ENCODE peak calls at places on chromosomes 13 and 19, in seven cellular contexts. One of them, this sample, is unnamed.

GRCh38 chr13:31090921-31091624 is 70.6 kb downstream of the HSPH1 start:
- DNase-seq in mucosa of descending colon: no peak
- DNase-seq in endothelial cell: no peak
- DNase-seq in foreskin fibroblast: no peak
- DNase-seq in BE2C: no peak
- DNase-seq in heart right ventricle: no peak
- DNase-seq in progenitor cell of endocrine pancreas: peak
- DNase-seq in this sample: no peak

GRCh38 chr13:26133851-26134250 is 82.0 kb upstream of the SHISA2 start:
- DNase-seq in mucosa of descending colon: no peak
- DNase-seq in endothelial cell: no peak
- DNase-seq in foreskin fibroblast: no peak
- DNase-seq in BE2C: no peak
- DNase-seq in heart right ventricle: no peak
- DNase-seq in progenitor cell of endocrine pancreas: no peak
- DNase-seq in this sample: no peak

GRCh38 chr13:99307648-99308339 is 595 bp upstream of the GPR183 start:
- DNase-seq in mucosa of descending colon: no peak
- DNase-seq in endothelial cell: no peak
- DNase-seq in foreskin fibroblast: peak
- DNase-seq in BE2C: no peak
- DNase-seq in heart right ventricle: no peak
- DNase-seq in progenitor cell of endocrine pancreas: no peak
- DNase-seq in this sample: peak

GRCh38 chr13:35164324-35164932 is 222.4 kb downstream of the NBEA start:
- DNase-seq in mucosa of descending colon: no peak
- DNase-seq in endothelial cell: no peak
- DNase-seq in foreskin fibroblast: no peak
- DNase-seq in BE2C: no peak
- DNase-seq in heart right ventricle: no peak
- DNase-seq in progenitor cell of endocrine pancreas: no peak
- DNase-seq in this sample: no peak

GRCh38 chr19:37975071-37975470 is 68.1 kb downstream of the SIPA1L3 start:
- DNase-seq in mucosa of descending colon: no peak
- DNase-seq in endothelial cell: no peak
- DNase-seq in foreskin fibroblast: no peak
- DNase-seq in BE2C: no peak
- DNase-seq in heart right ventricle: no peak
- DNase-seq in progenitor cell of endocrine pancreas: no peak
- DNase-seq in this sample: no peak

GRCh38 chr13:37208052-37208451 is 102.6 kb upstream of the CSNK1A1L start:
- DNase-seq in mucosa of descending colon: no peak
- DNase-seq in endothelial cell: no peak
- DNase-seq in foreskin fibroblast: no peak
- DNase-seq in BE2C: no peak
- DNase-seq in heart right ventricle: no peak
- DNase-seq in progenitor cell of endocrine pancreas: no peak
- DNase-seq in this sample: no peak

GRCh38 chr13:41492432-41493267 is 35.3 kb downstream of the RGCC start:
- DNase-seq in mucosa of descending colon: no peak
- DNase-seq in endothelial cell: no peak
- DNase-seq in foreskin fibroblast: no peak
- DNase-seq in BE2C: no peak
- DNase-seq in heart right ventricle: no peak
- DNase-seq in progenitor cell of endocrine pancreas: no peak
- DNase-seq in this sample: no peak

GRCh38 chr19:38537071-38537847 is 80.5 kb downstream of the MAP4K1 start:
- DNase-seq in mucosa of descending colon: no peak
- DNase-seq in endothelial cell: no peak
- DNase-seq in foreskin fibroblast: no peak
- DNase-seq in BE2C: no peak
- DNase-seq in heart right ventricle: no peak
- DNase-seq in progenitor cell of endocrine pancreas: no peak
- DNase-seq in this sample: no peak

GRCh38 chr19:33797821-33798633 is 1.4 kb downstream of the KCTD15 start:
- DNase-seq in mucosa of descending colon: peak
- DNase-seq in endothelial cell: peak
- DNase-seq in foreskin fibroblast: no peak
- DNase-seq in BE2C: peak
- DNase-seq in heart right ventricle: peak
- DNase-seq in progenitor cell of endocrine pancreas: no peak
- DNase-seq in this sample: no peak

GRCh38 chr19:32877977-32878745 is 8.6 kb upstream of the SLC7A9 start:
- DNase-seq in mucosa of descending colon: no peak
- DNase-seq in endothelial cell: no peak
- DNase-seq in foreskin fibroblast: no peak
- DNase-seq in BE2C: no peak
- DNase-seq in heart right ventricle: no peak
- DNase-seq in progenitor cell of endocrine pancreas: no peak
- DNase-seq in this sample: no peak

GRCh38 chr13:37457594-37457993 is 141.0 kb downstream of the POSTN start:
- DNase-seq in mucosa of descending colon: no peak
- DNase-seq in endothelial cell: no peak
- DNase-seq in foreskin fibroblast: no peak
- DNase-seq in BE2C: no peak
- DNase-seq in heart right ventricle: no peak
- DNase-seq in progenitor cell of endocrine pancreas: no peak
- DNase-seq in this sample: no peak

GRCh38 chr13:76879211-76879875 is 6.9 kb downstream of the KCTD12 start:
- DNase-seq in mucosa of descending colon: peak
- DNase-seq in endothelial cell: no peak
- DNase-seq in foreskin fibroblast: peak
- DNase-seq in BE2C: no peak
- DNase-seq in heart right ventricle: peak
- DNase-seq in progenitor cell of endocrine pancreas: no peak
- DNase-seq in this sample: peak

GRCh38 chr19:55160128-55160985 is 2.8 kb upstream of the TNNI3 start:
- DNase-seq in mucosa of descending colon: peak
- DNase-seq in endothelial cell: peak
- DNase-seq in foreskin fibroblast: peak
- DNase-seq in BE2C: peak
- DNase-seq in heart right ventricle: peak
- DNase-seq in progenitor cell of endocrine pancreas: peak
- DNase-seq in this sample: peak

GRCh38 chr13:111365149-111366005 is 44.9 kb downstream of the TEX29 start:
- DNase-seq in mucosa of descending colon: no peak
- DNase-seq in endothelial cell: no peak
- DNase-seq in foreskin fibroblast: no peak
- DNase-seq in BE2C: no peak
- DNase-seq in heart right ventricle: no peak
- DNase-seq in progenitor cell of endocrine pancreas: no peak
- DNase-seq in this sample: no peak

GRCh38 chr13:92390217-92390616 is 836.4 kb upstream of the GPC6 start:
- DNase-seq in mucosa of descending colon: no peak
- DNase-seq in endothelial cell: no peak
- DNase-seq in foreskin fibroblast: no peak
- DNase-seq in BE2C: no peak
- DNase-seq in heart right ventricle: no peak
- DNase-seq in progenitor cell of endocrine pancreas: no peak
- DNase-seq in this sample: no peak

GRCh38 chr19:13014101-13014920 is 19.0 kb downstream of the NFIX start:
- DNase-seq in mucosa of descending colon: no peak
- DNase-seq in endothelial cell: no peak
- DNase-seq in foreskin fibroblast: no peak
- DNase-seq in BE2C: no peak
- DNase-seq in heart right ventricle: no peak
- DNase-seq in progenitor cell of endocrine pancreas: no peak
- DNase-seq in this sample: no peak

GRCh38 chr19:40831502-40832430 is 18.5 kb downstream of the CYP2A6 start:
- DNase-seq in mucosa of descending colon: no peak
- DNase-seq in endothelial cell: no peak
- DNase-seq in foreskin fibroblast: peak
- DNase-seq in BE2C: no peak
- DNase-seq in heart right ventricle: no peak
- DNase-seq in progenitor cell of endocrine pancreas: no peak
- DNase-seq in this sample: no peak

GRCh38 chr19:35122687-35123551 is 7.3 kb downstream of the FXYD3 start:
- DNase-seq in mucosa of descending colon: no peak
- DNase-seq in endothelial cell: no peak
- DNase-seq in foreskin fibroblast: no peak
- DNase-seq in BE2C: no peak
- DNase-seq in heart right ventricle: no peak
- DNase-seq in progenitor cell of endocrine pancreas: no peak
- DNase-seq in this sample: no peak

GRCh38 chr13:97913206-97913605 is 40.3 kb upstream of the IPO5 start:
- DNase-seq in mucosa of descending colon: no peak
- DNase-seq in endothelial cell: no peak
- DNase-seq in foreskin fibroblast: peak
- DNase-seq in BE2C: no peak
- DNase-seq in heart right ventricle: no peak
- DNase-seq in progenitor cell of endocrine pancreas: no peak
- DNase-seq in this sample: no peak

GRCh38 chr13:34070006-34070405 is 252.1 kb downstream of the RFC3 start:
- DNase-seq in mucosa of descending colon: no peak
- DNase-seq in endothelial cell: no peak
- DNase-seq in foreskin fibroblast: peak
- DNase-seq in BE2C: no peak
- DNase-seq in heart right ventricle: no peak
- DNase-seq in progenitor cell of endocrine pancreas: no peak
- DNase-seq in this sample: no peak

GRCh38 chr13:28441533-28441928 is 53.4 kb downstream of the FLT1 start:
- DNase-seq in mucosa of descending colon: no peak
- DNase-seq in endothelial cell: no peak
- DNase-seq in foreskin fibroblast: no peak
- DNase-seq in BE2C: no peak
- DNase-seq in heart right ventricle: no peak
- DNase-seq in progenitor cell of endocrine pancreas: no peak
- DNase-seq in this sample: no peak

GRCh38 chr13:51726446-51727185 is 77.3 kb downstream of the DHRS12 start:
- DNase-seq in mucosa of descending colon: no peak
- DNase-seq in endothelial cell: no peak
- DNase-seq in foreskin fibroblast: peak
- DNase-seq in BE2C: no peak
- DNase-seq in heart right ventricle: no peak
- DNase-seq in progenitor cell of endocrine pancreas: no peak
- DNase-seq in this sample: no peak

GRCh38 chr13:33615436-33615835 is 202.5 kb upstream of the RFC3 start:
- DNase-seq in mucosa of descending colon: no peak
- DNase-seq in endothelial cell: no peak
- DNase-seq in foreskin fibroblast: no peak
- DNase-seq in BE2C: peak
- DNase-seq in heart right ventricle: no peak
- DNase-seq in progenitor cell of endocrine pancreas: no peak
- DNase-seq in this sample: no peak

GRCh38 chr13:35672611-35673010 is 196.1 kb upstream of the MAB21L1 start:
- DNase-seq in mucosa of descending colon: no peak
- DNase-seq in endothelial cell: no peak
- DNase-seq in foreskin fibroblast: peak
- DNase-seq in BE2C: no peak
- DNase-seq in heart right ventricle: no peak
- DNase-seq in progenitor cell of endocrine pancreas: no peak
- DNase-seq in this sample: no peak

GRCh38 chr19:6272411-6272791 is 7.4 kb downstream of the MLLT1 start:
- DNase-seq in mucosa of descending colon: no peak
- DNase-seq in endothelial cell: no peak
- DNase-seq in foreskin fibroblast: no peak
- DNase-seq in BE2C: no peak
- DNase-seq in heart right ventricle: no peak
- DNase-seq in progenitor cell of endocrine pancreas: no peak
- DNase-seq in this sample: no peak

GRCh38 chr13:30735025-30735967 is at the start of gene ALOX5AP:
- DNase-seq in mucosa of descending colon: no peak
- DNase-seq in endothelial cell: no peak
- DNase-seq in foreskin fibroblast: no peak
- DNase-seq in BE2C: no peak
- DNase-seq in heart right ventricle: no peak
- DNase-seq in progenitor cell of endocrine pancreas: no peak
- DNase-seq in this sample: no peak

GRCh38 chr13:39232401-39232980 is 194.2 kb downstream of the NHLRC3 start:
- DNase-seq in mucosa of descending colon: no peak
- DNase-seq in endothelial cell: no peak
- DNase-seq in foreskin fibroblast: no peak
- DNase-seq in BE2C: no peak
- DNase-seq in heart right ventricle: no peak
- DNase-seq in progenitor cell of endocrine pancreas: no peak
- DNase-seq in this sample: no peak

GRCh38 chr19:43699506-43700367 is 16.1 kb upstream of the IRGC start:
- DNase-seq in mucosa of descending colon: peak
- DNase-seq in endothelial cell: peak
- DNase-seq in foreskin fibroblast: peak
- DNase-seq in BE2C: peak
- DNase-seq in heart right ventricle: peak
- DNase-seq in progenitor cell of endocrine pancreas: peak
- DNase-seq in this sample: no peak

GRCh38 chr13:101623469-101624209 is 171.2 kb downstream of the ITGBL1 start:
- DNase-seq in mucosa of descending colon: no peak
- DNase-seq in endothelial cell: no peak
- DNase-seq in foreskin fibroblast: no peak
- DNase-seq in BE2C: no peak
- DNase-seq in heart right ventricle: no peak
- DNase-seq in progenitor cell of endocrine pancreas: no peak
- DNase-seq in this sample: no peak

GRCh38 chr13:92535222-92536006 is 691.2 kb upstream of the GPC6 start:
- DNase-seq in mucosa of descending colon: no peak
- DNase-seq in endothelial cell: no peak
- DNase-seq in foreskin fibroblast: no peak
- DNase-seq in BE2C: no peak
- DNase-seq in heart right ventricle: no peak
- DNase-seq in progenitor cell of endocrine pancreas: no peak
- DNase-seq in this sample: no peak

GRCh38 chr19:2488942-2489731 is 13.2 kb downstream of the GADD45B start:
- DNase-seq in mucosa of descending colon: peak
- DNase-seq in endothelial cell: peak
- DNase-seq in foreskin fibroblast: no peak
- DNase-seq in BE2C: peak
- DNase-seq in heart right ventricle: peak
- DNase-seq in progenitor cell of endocrine pancreas: peak
- DNase-seq in this sample: no peak

GRCh38 chr13:94121686-94122085 is 357.8 kb downstream of the DCT start:
- DNase-seq in mucosa of descending colon: no peak
- DNase-seq in endothelial cell: no peak
- DNase-seq in foreskin fibroblast: peak
- DNase-seq in BE2C: no peak
- DNase-seq in heart right ventricle: no peak
- DNase-seq in progenitor cell of endocrine pancreas: no peak
- DNase-seq in this sample: no peak